ENCODE peak calls at places on chromosomes 5 and 9, in seven cellular contexts. A is fibroblast of lung, I is stomach, B is HL-60, S is PC-3, N is lung, Y is astrocyte of the spinal cord. R is an unnamed sample.

GRCh38 chr5:122751293-122751753 is 23.6 kb upstream of the SNX2 start:
- DNase-seq in I (no peak), B (no peak), S (no peak), N (no peak), Y (peak; percentile 82), A (peak; percentile 75), R (peak; percentile 67)

GRCh38 chr5:89437450-89438435 is 554.8 kb upstream of the MEF2C start:
- DNase-seq in N (no peak), I (no peak), Y (peak; percentile 48), A (peak; percentile 80), S (peak; percentile 67), B (no peak), R (peak; percentile 3)

GRCh38 chr9:15135167-15135792 is 171.7 kb downstream of the TTC39B start:
- DNase-seq in I (peak; percentile 51), A (peak; percentile 58), Y (peak; percentile 74), N (peak; percentile 60), B (peak; percentile 0), S (peak; percentile 79), R (peak; percentile 78)

GRCh38 chr5:26889810-26890209 is 148.6 kb downstream of the CDH9 start:
- DNase-seq in I (no peak), S (no peak), B (no peak), A (no peak), N (no peak), Y (no peak), R (no peak)

GRCh38 chr9:121424024-121424432 is 54.0 kb upstream of the STOM start:
- DNase-seq in Y (no peak), I (no peak), A (no peak), N (no peak), B (no peak), S (no peak), R (no peak)

GRCh38 chr9:106775960-106776359 is 87.0 kb upstream of the ZNF462 start:
- DNase-seq in B (no peak), I (no peak), S (peak; percentile 81), N (no peak), Y (no peak), A (no peak), R (no peak)

GRCh38 chr9:89845862-89846261 is 241.1 kb downstream of the GADD45G start:
- DNase-seq in B (no peak), A (no peak), S (no peak), I (no peak), N (no peak), Y (no peak), R (no peak)

GRCh38 chr9:759541-759940 is 82.0 kb upstream of the DMRT1 start:
- DNase-seq in Y (no peak), A (no peak), I (no peak), N (no peak), B (no peak), S (no peak), R (no peak)

GRCh38 chr5:35229076-35230042 is 928 bp downstream of the PRLR start:
- DNase-seq in A (no peak), S (peak; percentile 61), I (peak; percentile 68), N (peak; percentile 54), Y (no peak), B (peak; percentile 17), R (no peak)

GRCh38 chr5:119269061-119269579 is 86.7 kb upstream of the TNFAIP8 start:
- DNase-seq in A (peak; percentile 42), N (peak; percentile 31), B (no peak), Y (peak; percentile 34), I (peak; percentile 39), S (peak; percentile 38), R (peak; percentile 36)

DNA sequence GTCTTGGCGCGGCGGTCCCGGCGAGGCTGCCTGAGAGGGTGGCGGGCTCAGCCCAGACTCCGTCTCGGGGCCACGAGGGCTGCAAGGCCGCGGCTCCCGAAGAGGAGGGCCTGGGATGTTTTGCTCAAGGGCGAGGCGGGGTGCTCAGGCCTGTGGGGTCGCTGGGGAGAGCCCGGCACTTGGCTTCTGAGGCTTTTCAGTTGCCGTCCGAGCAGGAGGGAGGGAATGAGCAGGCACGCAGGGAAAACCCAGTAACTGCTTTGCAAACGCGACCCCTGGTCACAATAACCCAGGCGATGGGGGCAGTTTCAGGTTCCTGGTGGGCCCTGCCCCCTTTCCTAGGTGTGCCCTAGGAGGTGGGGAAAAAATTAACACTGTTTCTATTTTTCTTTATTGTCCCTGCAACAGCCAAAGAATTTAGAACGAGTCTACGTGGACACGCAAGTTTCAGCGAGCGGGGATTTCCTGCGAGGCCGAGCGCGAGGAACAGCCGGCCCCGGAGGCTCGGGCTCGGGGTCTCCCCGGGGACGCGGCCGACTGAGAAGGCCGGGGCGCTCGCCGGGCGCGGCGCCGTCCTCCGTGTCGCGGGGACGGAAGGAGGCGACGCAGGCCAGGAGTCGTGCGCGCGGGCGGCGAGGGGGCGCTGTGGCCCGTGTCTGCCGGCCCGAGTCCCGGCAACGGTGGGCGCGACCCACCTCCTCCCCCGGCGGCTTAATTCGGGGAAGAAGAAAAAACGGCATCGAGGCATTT is 3.3 kb upstream of the IRX2 start:
- DNase-seq in I (no peak), N (no peak), Y (no peak), S (no peak), A (no peak), B (no peak), R (no peak)
- TF ChIP-seq CTCF in I (no peak), N (no peak), Y (peak; percentile 10), S (no peak), A (no peak), B (no peak), R (no peak)

GRCh38 chr5:6827815-6828214 is 114.6 kb downstream of the TENT4A start:
- DNase-seq in S (no peak), Y (no peak), B (no peak), I (no peak), N (no peak), A (no peak), R (no peak)
- H3K4me3 ChIP-seq in S (no peak overlapping the region), Y (no peak overlapping the region), B (no peak overlapping the region), I (no peak overlapping the region), N (no peak overlapping the region), A (no peak overlapping the region), R (no peak overlapping the region)

GRCh38 chr9:134590240-134591081 is 51.1 kb upstream of the COL5A1 start:
- DNase-seq in B (no peak), I (no peak), S (no peak), Y (no peak), A (no peak), N (peak; percentile 59), R (peak; percentile 45)
- TF ChIP-seq CTCF in B (no peak), I (no peak), S (no peak), Y (no peak), A (no peak), N (no peak), R (no peak)

GRCh38 chr5:168844566-168845296 is 265.6 kb upstream of the PANK3 start:
- DNase-seq in Y (no peak), S (no peak), I (no peak), B (no peak), N (no peak), A (no peak), R (no peak)
- H3K4me3 ChIP-seq in Y (no peak overlapping the region), S (no peak overlapping the region), I (no peak overlapping the region), B (no peak overlapping the region), N (no peak overlapping the region), A (no peak overlapping the region), R (no peak overlapping the region)

GRCh38 chr9:124122813-124123462 is 111.4 kb downstream of the LHX2 start:
- DNase-seq in Y (no peak), S (peak; percentile 43), A (no peak), N (no peak), I (no peak), B (no peak), R (peak; percentile 70)
- TF ChIP-seq CTCF in Y (peak; percentile 47), S (peak; percentile 67), A (peak; percentile 50), N (no peak), I (no peak), B (no peak), R (peak; percentile 59)

DNA sequence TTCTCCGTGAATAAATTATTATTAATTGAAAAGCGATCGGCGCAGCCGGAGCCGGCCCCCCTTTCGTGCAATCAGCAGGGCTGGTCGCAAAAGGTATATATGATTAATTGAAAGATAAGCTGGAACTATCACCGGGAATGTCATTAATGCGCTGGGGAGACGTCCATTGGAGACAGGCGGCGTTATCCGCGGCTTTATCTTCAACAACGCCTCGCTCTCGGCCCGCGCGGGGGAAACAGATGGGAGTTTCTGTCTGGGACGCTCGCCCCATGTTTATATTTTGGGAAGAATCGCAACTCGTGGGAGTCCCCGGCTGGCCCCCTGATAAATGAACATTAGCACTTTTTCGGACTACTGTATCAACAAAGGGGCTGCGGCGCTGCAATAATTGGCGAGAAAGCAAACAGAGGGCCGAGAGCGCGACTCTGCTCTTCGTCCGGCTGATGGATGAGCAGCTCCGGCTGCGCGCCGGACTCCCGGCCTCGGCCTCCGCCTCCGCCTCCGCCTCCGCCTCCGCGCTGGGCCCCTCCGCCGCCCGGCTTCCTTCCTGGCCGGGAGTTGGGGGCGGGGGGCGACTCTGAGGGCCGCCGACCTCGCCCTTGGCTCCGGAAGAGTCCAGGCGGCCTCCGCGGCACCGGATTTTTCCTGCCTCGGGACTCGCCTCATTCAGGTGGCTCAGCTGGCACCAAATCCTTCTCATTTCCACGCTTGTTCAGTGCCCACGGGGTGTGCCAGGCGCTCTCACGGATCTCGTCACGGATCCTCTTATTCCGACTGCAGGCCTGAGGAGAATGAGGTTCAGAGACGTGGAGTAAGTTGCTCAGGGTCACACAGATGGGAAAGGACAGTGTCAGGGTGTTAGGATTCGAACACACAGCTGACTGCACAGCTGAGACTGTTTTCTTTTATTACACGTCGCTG is 3.6 kb upstream of the NKX2-5 start:
- DNase-seq in B (no peak), A (no peak), S (no peak), I (no peak), N (no peak), Y (no peak), R (no peak)
- H3K4me3 ChIP-seq in B (no peak overlapping the region), A (no peak overlapping the region), S (no peak overlapping the region), I (no peak overlapping the region), N (no peak overlapping the region), Y (no peak overlapping the region), R (peak overlapping the region; percentile 18)

DNA sequence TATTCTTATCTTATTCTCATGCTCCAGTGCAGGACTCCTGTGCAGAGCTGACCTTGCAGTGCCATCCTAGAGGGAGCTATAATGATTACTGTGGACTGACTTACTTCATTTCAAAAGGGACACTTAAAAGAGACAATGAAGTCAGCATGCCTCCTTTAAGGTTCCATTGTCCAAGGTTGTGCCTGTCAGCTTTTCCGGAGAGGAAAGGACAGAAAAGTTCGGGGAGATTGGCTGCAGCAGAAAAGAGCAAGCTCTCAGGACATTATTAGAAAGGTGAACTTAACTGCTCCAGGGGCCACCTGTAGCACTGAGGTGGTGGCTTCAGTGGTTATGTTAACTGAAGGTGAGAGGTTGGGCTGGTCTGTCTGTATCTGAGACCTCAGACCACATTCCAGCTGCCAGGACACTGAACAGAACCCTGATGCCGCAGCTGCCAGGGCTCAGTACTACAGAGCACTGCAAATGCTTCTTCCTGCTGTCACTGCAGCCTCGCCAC is 112.9 kb downstream of the ST8SIA4 start:
- DNase-seq in S (peak; percentile 18), I (no peak), N (no peak), Y (no peak), A (no peak), B (no peak), R (no peak)
- TF ChIP-seq CTCF in S (peak; percentile 56), I (no peak), N (no peak), Y (peak; percentile 7), A (no peak), B (no peak), R (no peak)

DNA sequence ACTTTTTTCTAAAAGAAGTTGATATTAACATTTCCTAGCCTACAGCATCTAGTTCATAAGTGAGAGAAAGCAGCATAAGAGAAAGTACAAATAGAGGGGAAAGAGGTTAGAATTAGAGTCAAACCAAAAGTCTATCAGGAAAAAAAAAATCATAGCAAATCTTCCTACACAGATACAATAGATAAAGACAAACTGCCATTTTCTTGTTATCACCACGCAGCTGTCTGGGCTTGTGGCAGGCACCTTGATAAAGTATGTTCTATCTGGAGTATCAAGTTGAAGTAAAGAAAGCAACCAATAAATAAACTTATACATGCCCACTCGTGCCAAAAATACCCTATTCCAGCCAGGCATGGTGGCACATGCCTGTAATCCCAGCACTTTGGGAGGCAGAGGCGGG is 5.3 kb upstream of the NR4A3 start:
- DNase-seq in Y (no peak), S (no peak), B (no peak), I (no peak), N (no peak), A (no peak), R (no peak)
- H3K4me3 ChIP-seq in Y (no peak overlapping the region), S (no peak overlapping the region), B (no peak overlapping the region), I (no peak overlapping the region), N (no peak overlapping the region), A (no peak overlapping the region), R (no peak overlapping the region)

R was measured in fibroblast of the aortic adventitia.